ENCODE peak calls at places on chromosomes 16 and 17, in nine cellular contexts. F, N, V, K, P, J, R, E and H are unnamed samples. For H3K9me3, the result is how much of the 10 kb centered on the place peaks cover.

GRCh38 chr16:17372383-17372782 is 98.4 kb downstream of the XYLT1 start:
- DNase-seq in J (no peak), F (no peak), P (no peak), E (no peak), V (no peak), K (no peak), N (no peak), R (no peak), H (no peak)

GRCh38 chr16:47142469-47143328 is 1.0 kb downstream of the NETO2 start:
- DNase-seq in V (peak), N (peak), R (peak), P (peak), J (no peak), E (peak), F (no peak), K (peak), H (peak)

GRCh38 chr17:6660101-6660500 is 8.5 kb downstream of the C17orf100 start:
- DNase-seq in V (no peak), N (no peak), R (no peak), E (no peak), K (no peak), F (peak), P (no peak), J (no peak), H (no peak)

GRCh38 chr16:66549284-66550131 is at the start of gene TK2:
- DNase-seq in E (peak), R (peak), N (peak), K (peak), V (peak), J (no peak), P (peak), F (peak), H (peak)

GRCh38 chr17:15945493-15946209 is 721 bp downstream of the ADORA2B start:
- DNase-seq in K (peak), N (no peak), F (no peak), J (no peak), V (no peak), R (no peak), P (no peak), E (no peak), H (no peak)

GRCh38 chr17:34375598-34375997 is 12.6 kb upstream of the CCL1 start:
- DNase-seq in E (no peak), K (no peak), N (no peak), R (no peak), F (peak), V (no peak), P (no peak), J (no peak), H (no peak)

GRCh38 chr16:69105501-69106361 is at the start of gene HAS3:
- DNase-seq in V (peak), R (peak), P (peak), K (peak), J (peak), E (no peak), N (peak), F (peak), H (peak)

GRCh38 chr16:29862383-29862883 is 593 bp downstream of the CDIPT start:
- DNase-seq in F (no peak), K (no peak), E (no peak), V (peak), N (peak), J (peak), P (peak), R (no peak), H (no peak)

GRCh38 chr17:27600471-27600870 is 30.5 kb upstream of the LGALS9 start:
- DNase-seq in J (no peak), N (no peak), R (peak), K (no peak), P (no peak), V (no peak), E (no peak), F (no peak), H (no peak)

GRCh38 chr17:81302324-81302723 is 7.2 kb upstream of the SLC38A10 start:
- DNase-seq in R (no peak), F (no peak), J (no peak), K (no peak), E (no peak), N (no peak), P (no peak), V (no peak), H (no peak)

GRCh38 chr17:77882481-77883212 is 75.9 kb upstream of the TNRC6C start:
- DNase-seq in P (peak), E (peak), F (no peak), J (peak), K (peak), R (no peak), N (peak), V (no peak), H (peak)

GRCh38 chr17:82399030-82399429 is 19.1 kb upstream of the HEXD start:
- DNase-seq in E (no peak), K (no peak), J (no peak), V (peak), P (no peak), F (no peak), N (no peak), R (no peak), H (peak)

GRCh38 chr16:85231959-85232358 is 119.7 kb upstream of the CIBAR2 start:
- DNase-seq in K (peak), N (no peak), P (no peak), V (no peak), R (no peak), F (no peak), E (no peak), J (no peak), H (no peak)

GRCh38 chr17:79970576-79971068 is 65.0 kb downstream of the TBC1D16 start:
- DNase-seq in P (peak), V (no peak), J (no peak), K (no peak), N (peak), F (peak), E (no peak), R (peak), H (peak)

GRCh38 chr16:12798846-12799245 is 4.8 kb downstream of the CPPED1 start:
- DNase-seq in K (no peak), V (peak), E (no peak), J (no peak), R (no peak), F (no peak), P (no peak), N (no peak), H (no peak)

GRCh38 chr16:117381-118365 is 20.8 kb downstream of the NPRL3 start:
- DNase-seq in E (peak), K (peak), R (no peak), N (peak), V (peak), F (peak), P (peak), J (peak), H (peak)

GRCh38 chr16:21163576-21163975 is 5.1 kb downstream of the LDAF1 start:
- DNase-seq in F (no peak), E (no peak), R (no peak), V (no peak), P (no peak), J (no peak), N (no peak), K (no peak), H (no peak)

GRCh38 chr16:87855852-87856715 is 13.2 kb downstream of the SLC7A5 start:
- DNase-seq in F (no peak), P (peak), E (no peak), V (no peak), J (peak), K (peak), R (peak), N (peak), H (no peak)

GRCh38 chr17:15290605-15291004 is 25.5 kb upstream of the PMP22 start:
- DNase-seq in R (no peak), J (no peak), V (no peak), N (no peak), E (no peak), K (no peak), P (no peak), F (no peak), H (no peak)

GRCh38 chr17:47653442-47653841 is 3.7 kb downstream of the KPNB1 start:
- DNase-seq in V (no peak), R (no peak), J (no peak), F (no peak), E (no peak), K (no peak), N (no peak), P (no peak), H (no peak)

GRCh38 chr17:17603178-17603894 is 11.8 kb upstream of the PEMT start:
- DNase-seq in F (peak), R (no peak), J (no peak), P (no peak), V (no peak), N (no peak), E (no peak), K (no peak), H (no peak)

GRCh38 chr17:70920416-70920815 is 751.1 kb downstream of the KCNJ2 start:
- DNase-seq in K (no peak), E (no peak), P (no peak), J (no peak), V (no peak), F (no peak), R (no peak), N (no peak), H (no peak)

GRCh38 chr17:77941004-77941403 is 17.5 kb upstream of the TNRC6C start:
- DNase-seq in E (no peak), K (no peak), R (no peak), J (no peak), P (no peak), V (no peak), N (no peak), F (no peak), H (no peak)

GRCh38 chr16:66668777-66669444 is 27.6 kb downstream of the CMTM4 start:
- DNase-seq in J (no peak), V (no peak), K (no peak), P (no peak), E (no peak), R (no peak), N (no peak), F (no peak), H (no peak)

GRCh38 chr16:49664221-49665215 is 191.4 kb downstream of the ZNF423 start:
- DNase-seq in N (no peak), R (no peak), E (no peak), J (no peak), K (peak), F (no peak), V (peak), P (no peak), H (no peak)

GRCh38 chr17:72342582-72343527 is 222.0 kb downstream of the SOX9 start:
- DNase-seq in N (no peak), J (no peak), R (no peak), E (no peak), F (no peak), V (no peak), P (no peak), K (peak), H (peak)

GRCh38 chr16:4371481-4372314 is at the start of gene VASN:
- DNase-seq in V (peak), F (peak), R (peak), E (peak), J (peak), N (peak), P (peak), K (peak), H (peak)

GRCh38 chr16:19384656-19385055 is 33.0 kb upstream of the TMC5 start:
- DNase-seq in E (no peak), R (no peak), P (peak), F (no peak), K (no peak), N (peak), J (peak), V (no peak), H (no peak)

GRCh38 chr17:10025976-10026785 is 121.1 kb upstream of the RCVRN start:
- DNase-seq in V (no peak), R (no peak), F (peak), N (no peak), P (no peak), K (no peak), E (no peak), J (no peak), H (no peak)

GRCh38 chr16:6827931-6828330 is 504.7 kb upstream of the RBFOX1 start:
- DNase-seq in F (no peak), K (no peak), P (no peak), R (no peak), N (no peak), J (no peak), E (no peak), V (no peak), H (no peak)

GRCh38 chr17:81003711-81004335 is 12.2 kb downstream of the CHMP6 start:
- DNase-seq in P (no peak), R (peak), F (no peak), J (no peak), K (no peak), E (no peak), N (no peak), V (no peak), H (peak)

GRCh38 chr16:81836279-81837054 is 57.4 kb downstream of the PLCG2 start:
- DNase-seq in N (peak), E (no peak), R (no peak), K (no peak), P (no peak), V (no peak), J (no peak), F (no peak), H (no peak)

GRCh38 chr17:76272541-76273434 is 7.6 kb downstream of the UBALD2 start:
- DNase-seq in E (peak), V (no peak), R (no peak), P (no peak), N (peak), J (no peak), K (no peak), F (no peak), H (no peak)

DNA sequence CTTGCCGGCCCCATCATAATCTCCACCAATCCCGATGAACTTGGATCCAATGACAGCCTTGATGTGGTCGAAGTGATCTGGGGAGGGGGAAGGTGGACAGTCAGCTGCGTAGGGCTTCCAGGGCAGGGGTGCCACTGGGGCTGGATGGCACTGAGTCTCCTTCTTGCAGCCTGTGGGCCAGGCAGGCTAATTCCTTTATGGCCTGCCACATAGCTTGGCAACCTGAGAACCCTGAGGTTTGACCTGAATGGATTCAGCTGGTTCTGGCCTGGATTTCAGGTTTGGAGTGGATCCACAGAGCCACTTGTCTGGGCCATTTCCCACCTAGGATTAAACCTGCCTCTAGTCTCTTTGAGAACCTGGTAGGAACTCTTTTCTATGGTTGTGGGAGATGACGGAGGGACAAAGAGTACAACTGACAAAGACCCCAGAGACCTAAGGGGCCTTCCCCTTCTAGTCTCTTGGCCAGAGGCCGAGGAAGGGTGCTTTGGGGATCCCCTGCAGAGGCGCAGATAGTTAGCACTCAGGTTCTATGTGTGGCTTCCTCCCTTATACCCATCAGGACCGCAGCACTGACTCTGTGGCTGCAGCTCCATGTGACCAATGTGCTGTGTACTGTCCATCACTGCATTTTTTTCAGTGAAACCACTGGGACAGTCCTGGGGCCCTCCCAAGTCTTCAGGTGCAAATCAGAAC is 9.2 kb upstream of the DPEP3 start:
- DNase-seq in P (no peak), E (no peak), J (no peak), V (no peak), F (peak), K (no peak), N (no peak), R (no peak), H (no peak)
- H3K27ac ChIP-seq in P (no peak), E (no peak), J (no peak), V (no peak), F (no peak), K (no peak), N (no peak), R (no peak), H (no peak)

GRCh38 chr16:57798267-57798810 is 4.0 kb downstream of the KIFC3 start:
- DNase-seq in V (no peak), R (peak), E (no peak), F (no peak), N (no peak), K (no peak), J (no peak), P (no peak), H (peak)
- H3K4me3 ChIP-seq in V (no peak), R (peak), E (no peak), F (peak), N (peak), K (peak), J (no peak), P (peak), H (peak)

GRCh38 chr16:31916056-31916488 is 42.5 kb downstream of the ZNF267 start:
- DNase-seq in F (no peak), N (no peak), K (no peak), J (no peak), E (no peak), R (no peak), P (no peak), V (no peak), H (no peak)

DNA sequence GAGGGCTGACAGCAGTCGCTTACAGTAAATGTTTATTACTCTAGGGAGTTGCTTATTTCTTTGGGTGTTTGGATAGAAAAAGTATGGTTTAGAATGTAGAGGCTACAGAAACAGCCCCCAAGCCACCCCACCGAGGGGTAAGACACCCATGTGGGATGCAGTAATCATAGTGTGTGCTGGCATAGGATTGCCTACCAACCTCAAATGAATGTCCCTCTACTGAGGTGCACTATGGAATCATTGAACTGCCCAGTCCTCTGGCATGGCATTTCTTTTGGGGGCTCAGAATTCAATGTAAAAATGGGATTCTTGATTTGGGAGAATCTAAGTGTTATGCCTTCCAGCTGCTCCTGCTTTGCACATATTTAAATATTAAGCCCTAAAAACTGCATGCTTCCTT is 46.8 kb downstream of the ZNF267 start:
- DNase-seq in K (no peak), V (no peak), E (no peak), N (no peak), J (no peak), R (no peak), F (no peak), P (no peak), H (no peak)
- H3K9me3 ChIP-seq in K (half or more), V (under half), E (half or more), N (under half), J (under half), R (under half), F (half or more), P (half or more), H (half or more)

GRCh38 chr16:2857451-2858244 is at the start of gene PRSS22:
- DNase-seq in K (no peak), F (peak), E (peak), J (peak), V (no peak), N (no peak), P (peak), R (no peak), H (peak)
- H3K27ac ChIP-seq in K (no peak), F (no peak), E (no peak), J (peak), V (no peak), N (peak), P (peak), R (no peak), H (no peak)

DNA sequence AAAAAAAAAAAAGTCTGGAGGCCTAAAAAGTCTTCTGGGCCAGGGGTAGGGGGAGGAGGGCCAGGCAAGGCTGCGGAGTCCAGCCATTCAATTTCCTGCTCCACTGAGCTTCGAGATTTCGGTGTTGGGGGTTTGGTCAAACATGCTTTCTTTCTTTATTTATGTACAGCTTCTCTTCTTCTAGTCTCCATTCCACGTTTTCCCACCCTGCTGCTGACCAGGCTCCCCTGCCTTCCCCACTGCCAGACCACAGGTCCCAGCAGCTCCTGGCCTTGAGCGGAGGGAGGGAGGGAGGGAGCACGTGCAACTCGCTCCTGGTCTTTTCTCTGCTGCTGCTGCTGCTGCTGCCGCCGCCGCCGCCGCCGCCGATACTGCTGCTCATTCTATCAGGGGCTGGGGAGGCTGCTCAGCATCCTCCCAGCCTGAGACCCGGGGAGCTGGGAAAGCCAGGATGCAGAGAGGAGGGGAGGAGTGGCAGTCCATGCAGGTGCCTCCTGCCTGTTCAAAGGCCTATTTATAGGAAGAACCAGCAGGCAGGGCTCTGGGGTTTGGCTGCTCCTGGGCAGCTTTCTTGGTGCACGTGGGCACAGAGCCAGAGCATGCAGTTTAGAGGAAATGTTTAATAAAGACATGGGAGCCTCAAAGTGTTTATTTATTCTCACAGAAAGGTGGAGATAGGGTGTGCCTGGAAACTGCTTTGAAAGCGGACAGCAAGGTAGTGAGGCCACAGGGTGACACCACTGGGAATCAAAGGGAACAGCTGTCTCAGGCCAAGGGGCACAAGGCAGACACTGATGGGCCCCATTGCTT is 23.4 kb upstream of the ZFHX3 start:
- DNase-seq in E (no peak), V (peak), R (peak), N (peak), K (peak), P (peak), J (no peak), F (peak), H (no peak)
- H3K4me3 ChIP-seq in E (no peak), V (no peak), R (no peak), N (no peak), K (peak), P (peak), J (no peak), F (peak), H (no peak)

GRCh38 chr16:52573365-52574104 is 26.6 kb upstream of the TOX3 start:
- DNase-seq in K (no peak), N (peak), E (no peak), J (peak), F (no peak), V (no peak), P (peak), R (peak), H (no peak)
- H3K9me3 ChIP-seq in K (under half), N (under half), E (under half), J (under half), F (under half), V (under half), P (under half), R (under half), H (under half)